ENCODE peak calls at places on chromosomes 6 and 20, in eight cellular contexts. H is effector CD8-positive, alpha-beta T cell; W is stimulated activated CD4-positive, alpha-beta T cell treated with anti-CD3 and anti-CD28 coated beads, Interleukin-1b, Interleukin-23, amount 100 ng/mL, for 1 hour; Z is lower lobe of right lung; B is neuronal stem cell; T is GM06990; V is kidney glomerular epithelial cell; U is stimulated activated naive CD4-positive, alpha-beta T cell treated with Interleukin-2 at 50 U/mL for 16 hours. E is an unnamed sample.
A peak's percentile ranks its signal among the peaks of the same experiment; 100 is the strongest.

GRCh38 chr20:33441142-33441955 is 2.2 kb downstream of the SNTA1 start:
- DNase-seq in H (no peak), W (no peak), Z (no peak), B (no peak), T (no peak), V (no peak), U (no peak), E (no peak)

GRCh38 chr6:11785449-11785951 is 6.9 kb upstream of the ADTRP start:
- DNase-seq in H (no peak), W (no peak), Z (no peak), B (no peak), T (peak; percentile 56), V (no peak), U (peak; percentile 31), E (no peak)

GRCh38 chr6:41488392-41489129 is 57.6 kb upstream of the FOXP4 start:
- DNase-seq in H (no peak), W (no peak), Z (no peak), B (peak; percentile 76), T (peak; percentile 59), V (peak; percentile 88), U (no peak), E (no peak)

GRCh38 chr20:60049601-60050000 is 91.4 kb downstream of the CDH26 start:
- DNase-seq in H (no peak), W (no peak), Z (no peak), B (no peak), T (no peak), V (no peak), U (no peak), E (no peak)

GRCh38 chr20:34042286-34042685 is 48.6 kb downstream of the RALY start:
- DNase-seq in H (no peak), W (no peak), Z (no peak), B (no peak), T (no peak), V (no peak), U (no peak), E (no peak)

GRCh38 chr6:37653933-37654565 is 43.6 kb downstream of the MDGA1 start:
- DNase-seq in H (peak; percentile 2), W (no peak), Z (no peak), B (no peak), T (peak; percentile 34), V (peak; percentile 6), U (no peak), E (peak; percentile 30)

GRCh38 chr6:152136449-152136825 is 329.0 kb downstream of the ESR1 start:
- DNase-seq in H (no peak), W (no peak), Z (no peak), B (no peak), T (no peak), V (no peak), U (no peak), E (no peak)

GRCh38 chr20:48653706-48654051 is 174.1 kb downstream of the PREX1 start:
- DNase-seq in H (no peak), W (no peak), Z (no peak), B (no peak), T (no peak), V (no peak), U (no peak), E (no peak)